ENCODE peak calls at places on chromosomes 12 and 14, in seven cellular contexts. One of them, this sample, is unnamed.

GRCh38 chr12:132084681-132085635 is 59.2 kb downstream of the DDX51 start:
- DNase-seq in neural progenitor cell: peak; percentile 90
- DNase-seq in cardiac fibroblast: peak; percentile 52
- DNase-seq in MM.1S: no peak
- DNase-seq in K562: peak; percentile 93
- DNase-seq in left lung: peak; percentile 79
- DNase-seq in GM12865: peak; percentile 81
- DNase-seq in this sample: no peak

GRCh38 chr12:49956663-49957569 is 4.8 kb upstream of the AQP5 start:
- DNase-seq in GM12865: no peak
- DNase-seq in left lung: no peak
- DNase-seq in cardiac fibroblast: no peak
- DNase-seq in MM.1S: no peak
- DNase-seq in neural progenitor cell: no peak
- DNase-seq in K562: no peak
- DNase-seq in this sample: no peak

GRCh38 chr12:102957339-102958050 is at the start of gene ASCL1:
- DNase-seq in MM.1S: peak; percentile 34
- DNase-seq in K562: no peak
- DNase-seq in left lung: no peak
- DNase-seq in cardiac fibroblast: peak; percentile 46
- DNase-seq in neural progenitor cell: peak; percentile 71
- DNase-seq in GM12865: peak; percentile 74
- DNase-seq in this sample: no peak

GRCh38 chr14:103801459-103801858 is 45.9 kb downstream of the PPP1R13B start:
- DNase-seq in K562: no peak
- DNase-seq in cardiac fibroblast: peak; percentile 84
- DNase-seq in left lung: no peak
- DNase-seq in GM12865: no peak
- DNase-seq in MM.1S: no peak
- DNase-seq in neural progenitor cell: no peak
- DNase-seq in this sample: no peak

GRCh38 chr12:70576341-70577282 is 60.6 kb downstream of the PTPRB start:
- DNase-seq in neural progenitor cell: peak; percentile 79
- DNase-seq in cardiac fibroblast: peak; percentile 90
- DNase-seq in K562: peak; percentile 72
- DNase-seq in GM12865: peak; percentile 60
- DNase-seq in MM.1S: peak; percentile 66
- DNase-seq in left lung: no peak
- DNase-seq in this sample: no peak

GRCh38 chr14:89432226-89432625 is 15.2 kb upstream of the FOXN3 start:
- DNase-seq in cardiac fibroblast: no peak
- DNase-seq in MM.1S: no peak
- DNase-seq in K562: no peak
- DNase-seq in neural progenitor cell: no peak
- DNase-seq in GM12865: no peak
- DNase-seq in left lung: no peak
- DNase-seq in this sample: no peak

GRCh38 chr14:20855652-20856291 is 35.4 kb upstream of the RNASE3 start:
- DNase-seq in GM12865: peak; percentile 79
- DNase-seq in cardiac fibroblast: peak; percentile 72
- DNase-seq in MM.1S: peak; percentile 65
- DNase-seq in left lung: peak; percentile 65
- DNase-seq in K562: peak; percentile 83
- DNase-seq in neural progenitor cell: peak; percentile 85
- DNase-seq in this sample: no peak

GRCh38 chr14:91890291-91890749 is 23.0 kb upstream of the TC2N start:
- DNase-seq in cardiac fibroblast: no peak
- DNase-seq in MM.1S: no peak
- DNase-seq in neural progenitor cell: no peak
- DNase-seq in left lung: no peak
- DNase-seq in K562: no peak
- DNase-seq in GM12865: no peak
- DNase-seq in this sample: no peak

GRCh38 chr12:113347-113746 is 46.8 kb downstream of the IQSEC3 start:
- DNase-seq in GM12865: no peak
- DNase-seq in left lung: no peak
- DNase-seq in K562: no peak
- DNase-seq in MM.1S: no peak
- DNase-seq in cardiac fibroblast: no peak
- DNase-seq in neural progenitor cell: no peak
- DNase-seq in this sample: no peak

GRCh38 chr12:127389923-127390322 is 877.0 kb upstream of the TMEM132C start:
- DNase-seq in GM12865: no peak
- DNase-seq in cardiac fibroblast: peak; percentile 75
- DNase-seq in left lung: no peak
- DNase-seq in MM.1S: peak; percentile 16
- DNase-seq in neural progenitor cell: peak; percentile 72
- DNase-seq in K562: no peak
- DNase-seq in this sample: peak; percentile 46

GRCh38 chr12:123031171-123031845 is 50.8 kb downstream of the ARL6IP4 start:
- DNase-seq in neural progenitor cell: no peak
- DNase-seq in left lung: peak; percentile 18
- DNase-seq in MM.1S: no peak
- DNase-seq in GM12865: no peak
- DNase-seq in cardiac fibroblast: no peak
- DNase-seq in K562: no peak
- DNase-seq in this sample: no peak

GRCh38 chr12:19994970-19995369 is 373.4 kb upstream of the PDE3A start:
- DNase-seq in GM12865: no peak
- DNase-seq in cardiac fibroblast: peak; percentile 36
- DNase-seq in MM.1S: no peak
- DNase-seq in neural progenitor cell: no peak
- DNase-seq in K562: no peak
- DNase-seq in left lung: no peak
- DNase-seq in this sample: no peak

GRCh38 chr12:2172040-2172439 is 119.3 kb downstream of the CACNA1C start:
- DNase-seq in K562: no peak
- DNase-seq in GM12865: no peak
- DNase-seq in MM.1S: no peak
- DNase-seq in neural progenitor cell: peak; percentile 72
- DNase-seq in cardiac fibroblast: no peak
- DNase-seq in left lung: no peak
- DNase-seq in this sample: no peak
- TF ChIP-seq CTCF in K562: no peak
- TF ChIP-seq CTCF in GM12865: no peak
- TF ChIP-seq CTCF in MM.1S: no peak
- TF ChIP-seq CTCF in neural progenitor cell: no peak
- TF ChIP-seq CTCF in cardiac fibroblast: no peak
- TF ChIP-seq CTCF in left lung: no peak
- TF ChIP-seq CTCF in this sample: no peak

GRCh38 chr12:48899651-48900050 is 25.6 kb downstream of the FKBP11 start:
- DNase-seq in neural progenitor cell: no peak
- DNase-seq in cardiac fibroblast: no peak
- DNase-seq in left lung: no peak
- DNase-seq in GM12865: no peak
- DNase-seq in K562: no peak
- DNase-seq in MM.1S: no peak
- DNase-seq in this sample: no peak

GRCh38 chr12:48901278-48901677 is 24.0 kb downstream of the FKBP11 start:
- DNase-seq in GM12865: peak; percentile 64
- DNase-seq in cardiac fibroblast: peak; percentile 43
- DNase-seq in left lung: no peak
- DNase-seq in K562: no peak
- DNase-seq in neural progenitor cell: no peak
- DNase-seq in MM.1S: peak; percentile 15
- DNase-seq in this sample: no peak

GRCh38 chr12:48903363-48903981 is 21.8 kb downstream of the FKBP11 start:
- DNase-seq in MM.1S: no peak
- DNase-seq in GM12865: no peak
- DNase-seq in left lung: peak; percentile 48
- DNase-seq in neural progenitor cell: no peak
- DNase-seq in K562: no peak
- DNase-seq in cardiac fibroblast: peak; percentile 81
- DNase-seq in this sample: no peak

GRCh38 chr12:48907243-48907642 is 18.0 kb downstream of the FKBP11 start:
- DNase-seq in neural progenitor cell: no peak
- DNase-seq in left lung: no peak
- DNase-seq in K562: no peak
- DNase-seq in MM.1S: no peak
- DNase-seq in GM12865: no peak
- DNase-seq in cardiac fibroblast: no peak
- DNase-seq in this sample: no peak

DNA sequence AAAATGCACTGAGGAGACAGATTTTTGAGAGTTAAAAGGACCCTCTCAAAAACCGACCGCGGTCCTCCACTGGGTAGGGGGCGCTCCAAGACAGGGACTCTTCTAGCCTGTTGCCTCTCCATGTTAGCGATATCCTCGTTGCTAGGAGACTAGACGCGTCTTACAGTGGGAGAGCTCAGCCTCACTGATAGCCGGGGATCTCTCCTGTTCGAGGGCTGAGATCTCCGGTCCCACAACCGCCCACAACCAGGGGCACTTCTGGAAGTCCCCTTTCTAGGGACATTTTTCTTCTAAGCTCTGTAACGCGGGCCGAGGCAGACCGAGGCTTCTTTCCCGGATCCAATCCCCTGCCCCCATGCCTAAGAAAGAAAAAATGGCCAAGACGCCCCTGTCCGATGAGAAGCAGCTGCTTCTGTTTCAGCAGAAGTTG is 21.3 kb downstream of the FKBP11 start:
- DNase-seq in left lung: peak; percentile 60
- DNase-seq in K562: peak; percentile 87
- DNase-seq in MM.1S: peak; percentile 88
- DNase-seq in neural progenitor cell: peak; percentile 93
- DNase-seq in GM12865: peak; percentile 85
- DNase-seq in cardiac fibroblast: peak; percentile 85
- DNase-seq in this sample: peak; percentile 86
- TF ChIP-seq CTCF in left lung: peak; percentile 35
- TF ChIP-seq CTCF in K562: peak; percentile 72
- TF ChIP-seq CTCF in MM.1S: peak; percentile 57
- TF ChIP-seq CTCF in neural progenitor cell: peak; percentile 73
- TF ChIP-seq CTCF in GM12865: peak; percentile 65
- TF ChIP-seq CTCF in cardiac fibroblast: peak; percentile 57
- TF ChIP-seq CTCF in this sample: peak; percentile 39

DNA sequence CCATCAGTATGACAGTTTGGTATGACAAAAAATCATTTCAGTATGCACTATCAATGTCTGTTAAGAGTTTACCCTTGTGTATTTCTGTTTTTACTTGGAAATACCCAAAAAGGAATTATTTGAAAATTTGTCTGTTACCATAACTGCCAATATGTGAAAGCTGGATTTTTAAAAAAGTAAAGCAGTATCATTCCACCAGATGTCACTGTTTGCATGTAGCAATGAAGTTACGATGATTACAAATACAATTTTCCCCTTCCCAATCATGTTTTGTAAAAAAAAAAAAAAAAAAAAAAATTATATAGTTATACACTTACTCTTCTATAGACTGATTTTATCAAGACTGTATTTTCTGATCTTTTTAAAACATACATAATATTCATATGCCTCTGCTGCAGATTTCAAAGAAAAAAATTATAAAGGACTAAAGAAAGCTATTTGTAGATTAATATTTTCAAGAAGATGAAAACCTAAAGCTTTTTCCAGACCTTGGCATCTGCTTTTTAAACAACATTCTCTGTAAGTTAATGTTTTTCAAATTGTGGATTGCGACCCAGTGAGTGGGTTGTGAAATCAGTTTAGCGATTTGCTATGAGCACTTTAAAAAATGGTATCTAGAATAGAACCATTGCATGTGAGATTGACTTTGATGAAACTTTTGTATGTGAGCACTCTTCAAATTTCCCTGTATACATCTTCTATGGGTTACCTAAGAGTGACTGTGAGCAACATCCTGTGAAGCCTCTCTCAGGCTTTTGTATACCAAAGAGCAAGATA is 114.2 kb downstream of the TTC6 start:
- DNase-seq in MM.1S: no peak
- DNase-seq in K562: no peak
- DNase-seq in neural progenitor cell: no peak
- DNase-seq in left lung: no peak
- DNase-seq in GM12865: no peak
- DNase-seq in cardiac fibroblast: peak; percentile 52
- DNase-seq in this sample: no peak
- TF ChIP-seq CTCF in MM.1S: no peak
- TF ChIP-seq CTCF in K562: no peak
- TF ChIP-seq CTCF in neural progenitor cell: peak; percentile 61
- TF ChIP-seq CTCF in left lung: no peak
- TF ChIP-seq CTCF in GM12865: no peak
- TF ChIP-seq CTCF in cardiac fibroblast: peak; percentile 45
- TF ChIP-seq CTCF in this sample: peak; percentile 19

DNA sequence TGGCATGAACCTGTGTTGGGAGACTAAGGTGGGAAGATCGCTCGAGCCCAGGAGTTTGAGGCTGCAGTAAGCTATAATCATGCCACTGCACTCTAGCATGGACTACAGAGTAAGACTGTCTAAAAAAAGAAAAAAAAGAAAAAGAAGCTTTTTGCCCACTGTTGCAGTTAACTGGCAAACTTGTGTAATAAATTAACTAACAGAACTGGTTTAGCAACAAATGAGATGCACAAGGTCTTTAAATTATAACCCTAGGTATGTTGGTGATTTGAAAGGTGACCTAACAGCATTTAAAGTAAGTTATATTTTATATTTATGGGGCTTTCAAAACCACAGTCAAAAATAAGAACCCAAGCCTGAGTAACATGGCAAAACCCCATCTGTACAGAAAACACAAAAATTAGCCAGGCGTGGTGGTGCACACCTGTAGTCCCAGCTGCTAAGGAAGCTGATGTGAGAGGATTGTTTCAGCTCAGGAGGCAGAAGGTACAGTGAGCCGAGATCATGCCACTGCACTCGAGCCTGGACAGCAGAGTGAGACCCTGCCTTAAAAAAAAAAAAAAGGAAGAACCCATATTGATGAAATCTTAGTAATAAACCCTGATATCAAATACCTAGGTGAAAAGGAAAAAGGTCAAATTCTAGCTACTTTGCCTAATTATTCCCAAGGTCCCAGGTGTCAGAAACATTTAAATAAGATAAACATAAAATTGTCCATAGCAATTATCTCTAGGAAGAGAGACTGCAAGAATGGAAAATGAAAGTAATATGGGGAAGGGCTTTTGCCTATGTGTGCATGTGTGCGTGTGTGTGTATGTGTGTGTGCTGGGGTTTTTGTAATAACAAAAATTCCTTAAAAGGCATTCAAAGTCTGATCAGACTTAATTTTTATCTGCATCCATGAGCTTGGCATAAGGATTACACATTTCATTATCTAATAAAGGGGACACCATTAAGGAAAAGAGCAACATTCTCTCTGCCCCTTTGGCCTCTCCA is 15.4 kb downstream of the SYNE2 start:
- DNase-seq in GM12865: peak; percentile 64
- DNase-seq in neural progenitor cell: no peak
- DNase-seq in K562: no peak
- DNase-seq in left lung: no peak
- DNase-seq in MM.1S: no peak
- DNase-seq in cardiac fibroblast: no peak
- DNase-seq in this sample: no peak
- TF ChIP-seq CTCF in GM12865: no peak
- TF ChIP-seq CTCF in neural progenitor cell: no peak
- TF ChIP-seq CTCF in K562: no peak
- TF ChIP-seq CTCF in left lung: no peak
- TF ChIP-seq CTCF in MM.1S: no peak
- TF ChIP-seq CTCF in cardiac fibroblast: no peak
- TF ChIP-seq CTCF in this sample: no peak

DNA sequence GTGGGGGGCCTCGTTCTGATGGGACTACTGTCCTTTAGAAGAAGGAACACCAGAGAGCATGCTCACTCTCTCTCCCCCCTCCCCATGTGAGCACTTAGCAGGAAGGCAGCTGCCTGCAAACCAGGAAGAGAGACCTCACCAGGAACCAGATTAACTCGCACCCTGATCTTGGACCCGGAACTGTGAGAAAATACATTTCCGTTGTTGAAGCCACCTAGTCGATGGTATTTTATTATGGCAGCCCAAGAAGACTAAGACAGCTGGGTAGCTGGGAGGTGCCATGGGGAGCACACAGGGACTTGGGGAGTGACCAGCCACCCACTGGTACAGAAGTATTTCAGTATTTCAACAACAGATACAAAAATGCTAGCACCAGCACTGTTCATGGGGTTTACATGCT is 59.0 kb downstream of the VCPKMT start:
- DNase-seq in cardiac fibroblast: no peak
- DNase-seq in K562: no peak
- DNase-seq in left lung: no peak
- DNase-seq in MM.1S: no peak
- DNase-seq in GM12865: no peak
- DNase-seq in neural progenitor cell: no peak
- DNase-seq in this sample: no peak
- TF ChIP-seq CTCF in cardiac fibroblast: no peak
- TF ChIP-seq CTCF in K562: no peak
- TF ChIP-seq CTCF in left lung: no peak
- TF ChIP-seq CTCF in MM.1S: no peak
- TF ChIP-seq CTCF in GM12865: no peak
- TF ChIP-seq CTCF in neural progenitor cell: no peak
- TF ChIP-seq CTCF in this sample: no peak

This sample was measured in mesothelial cell of epicardium.